ENCODE peak calls at places on chromosomes 13 and 19, in five cellular contexts. U is right atrium auricular region, Y is PC-9, M is cardiac muscle cell, F is colonic mucosa. D is an unnamed sample.
A peak's percentile ranks its signal among the peaks of the same experiment; 100 is the strongest.

GRCh38 chr19:2542341-2543069 is 66.6 kb downstream of the GADD45B start:
- DNase-seq in U (no peak), Y (no peak), M (peak; percentile 27), F (no peak), D (peak; percentile 49)

GRCh38 chr13:67374391-67374790 is 144.3 kb upstream of the PCDH9 start:
- DNase-seq in U (no peak), Y (no peak), M (no peak), F (no peak), D (no peak)

GRCh38 chr13:76019421-76020044 is 383.4 kb downstream of the LMO7 start:
- DNase-seq in U (no peak), Y (no peak), M (peak; percentile 15), F (peak; percentile 23), D (no peak)

GRCh38 chr19:461664-462551 is 1.1 kb upstream of the SHC2 start:
- DNase-seq in U (no peak), Y (no peak), M (peak; percentile 39), F (peak; percentile 72), D (peak; percentile 95)

GRCh38 chr19:2055871-2056809 is 5.1 kb upstream of the MKNK2 start:
- DNase-seq in U (peak; percentile 77), Y (no peak), M (no peak), F (peak; percentile 73), D (peak; percentile 24)

GRCh38 chr19:17450264-17451075 is 2.0 kb upstream of the TMEM221 start:
- DNase-seq in U (no peak), Y (peak; percentile 94), M (no peak), F (no peak), D (no peak)

GRCh38 chr19:2797280-2797679 is 12.0 kb downstream of the THOP1 start:
- DNase-seq in U (peak; percentile 64), Y (no peak), M (no peak), F (no peak), D (no peak)

GRCh38 chr19:49588370-49589122 is 2.4 kb upstream of the PRR12 start:
- DNase-seq in U (no peak), Y (peak; percentile 25), M (no peak), F (peak; percentile 22), D (no peak)

GRCh38 chr13:26213982-26214381 is 8.1 kb downstream of the RNF6 start:
- DNase-seq in U (no peak), Y (no peak), M (no peak), F (no peak), D (no peak)

GRCh38 chr13:81473366-81473899 is 1132.5 kb upstream of the SPRY2 start:
- DNase-seq in U (no peak), Y (no peak), M (no peak), F (no peak), D (no peak)

GRCh38 chr13:43127827-43128226 is 104.4 kb downstream of the DNAJC15 start:
- DNase-seq in U (no peak), Y (no peak), M (no peak), F (no peak), D (no peak)

GRCh38 chr13:113273856-113274590 is 23.0 kb upstream of the LAMP1 start:
- DNase-seq in U (no peak), Y (no peak), M (no peak), F (no peak), D (no peak)

GRCh38 chr13:73970413-73971055 is 163.7 kb downstream of the KLF12 start:
- DNase-seq in U (no peak), Y (no peak), M (no peak), F (no peak), D (no peak)

GRCh38 chr13:114064516-114065140 is 67.8 kb downstream of the RASA3 start:
- DNase-seq in U (no peak), Y (no peak), M (no peak), F (no peak), D (no peak)

GRCh38 chr19:40612831-40613668 is 11.9 kb downstream of the LTBP4 start:
- DNase-seq in U (no peak), Y (peak; percentile 56), M (peak; percentile 64), F (peak; percentile 81), D (peak; percentile 40)

GRCh38 chr13:114047358-114047881 is 73.5 kb upstream of the C13orf46 start:
- DNase-seq in U (no peak), Y (no peak), M (no peak), F (no peak), D (no peak)

GRCh38 chr19:39502640-39503417 is 4.1 kb downstream of the DLL3 start:
- DNase-seq in U (no peak), Y (no peak), M (peak; percentile 82), F (peak; percentile 59), D (peak; percentile 41)

GRCh38 chr19:29410974-29411615 is 114.7 kb upstream of the VSTM2B start:
- DNase-seq in U (peak; percentile 61), Y (no peak), M (no peak), F (no peak), D (no peak)

GRCh38 chr13:25865391-25865790 is 186.4 kb downstream of the SHISA2 start:
- DNase-seq in U (no peak), Y (no peak), M (no peak), F (no peak), D (no peak)

GRCh38 chr19:44076325-44076724 is 4.4 kb downstream of the ZNF284 start:
- DNase-seq in U (no peak), Y (no peak), M (no peak), F (no peak), D (no peak)

GRCh38 chr13:110643768-110644421 is 28.6 kb downstream of the NAXD start:
- DNase-seq in U (no peak), Y (no peak), M (no peak), F (no peak), D (no peak)

GRCh38 chr13:97781891-97782305 is 171.6 kb upstream of the IPO5 start:
- DNase-seq in U (peak; percentile 66), Y (no peak), M (no peak), F (no peak), D (no peak)

GRCh38 chr13:57632276-57633140 is 964 bp downstream of the PCDH17 start:
- DNase-seq in U (no peak), Y (no peak), M (peak; percentile 53), F (no peak), D (peak; percentile 27)

GRCh38 chr13:56187331-56187730 is 953.4 kb upstream of the PRR20A start:
- DNase-seq in U (no peak), Y (no peak), M (no peak), F (no peak), D (no peak)

GRCh38 chr19:20278342-20278741 is 111.3 kb downstream of the ZNF486 start:
- DNase-seq in U (no peak), Y (peak; percentile 47), M (no peak), F (no peak), D (peak; percentile 73)

GRCh38 chr13:92626274-92626673 is 600.3 kb upstream of the GPC6 start:
- DNase-seq in U (no peak), Y (no peak), M (no peak), F (no peak), D (no peak)

GRCh38 chr13:98576963-98577822 is at the start of gene STK24:
- DNase-seq in U (no peak), Y (peak; percentile 45), M (peak; percentile 90), F (peak; percentile 72), D (peak; percentile 80)

GRCh38 chr19:35767288-35768081 is 7.9 kb upstream of the ARHGAP33 start:
- DNase-seq in U (no peak), Y (no peak), M (peak; percentile 82), F (no peak), D (peak; percentile 75)

GRCh38 chr19:49421039-49421877 is 2.0 kb downstream of the PTH2 start:
- DNase-seq in U (peak; percentile 70), Y (no peak), M (peak; percentile 87), F (peak; percentile 56), D (peak; percentile 61)

GRCh38 chr13:45119469-45119989 is 781 bp upstream of the GTF2F2 start:
- DNase-seq in U (no peak), Y (no peak), M (no peak), F (peak; percentile 42), D (no peak)

DNA sequence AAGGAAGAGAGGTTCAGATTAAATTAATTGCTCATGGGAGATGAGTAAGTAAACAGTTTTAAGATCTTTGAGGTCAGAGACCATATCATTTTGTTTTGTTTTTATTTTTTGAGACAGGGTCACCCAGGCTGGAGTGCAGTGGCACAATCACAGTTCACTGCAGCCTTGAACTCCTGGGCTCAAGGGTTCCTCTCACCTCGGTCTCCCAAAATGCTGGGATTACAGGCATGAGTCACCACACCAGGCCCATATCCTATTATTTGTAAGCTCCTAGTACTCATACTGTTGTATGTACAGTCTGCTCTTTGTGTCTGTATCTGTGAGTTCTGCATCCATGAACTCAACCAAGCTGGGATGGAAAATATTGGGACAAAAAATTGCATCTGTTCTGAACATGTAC is 6.0 kb upstream of the RASL11A start:
- DNase-seq in U (no peak), Y (no peak), M (no peak), F (no peak), D (no peak)
- H3K27ac ChIP-seq in U (peak overlapping the region; percentile 48), Y (no peak overlapping the region), M (no peak overlapping the region), F (no peak overlapping the region), D (no peak overlapping the region)

DNA sequence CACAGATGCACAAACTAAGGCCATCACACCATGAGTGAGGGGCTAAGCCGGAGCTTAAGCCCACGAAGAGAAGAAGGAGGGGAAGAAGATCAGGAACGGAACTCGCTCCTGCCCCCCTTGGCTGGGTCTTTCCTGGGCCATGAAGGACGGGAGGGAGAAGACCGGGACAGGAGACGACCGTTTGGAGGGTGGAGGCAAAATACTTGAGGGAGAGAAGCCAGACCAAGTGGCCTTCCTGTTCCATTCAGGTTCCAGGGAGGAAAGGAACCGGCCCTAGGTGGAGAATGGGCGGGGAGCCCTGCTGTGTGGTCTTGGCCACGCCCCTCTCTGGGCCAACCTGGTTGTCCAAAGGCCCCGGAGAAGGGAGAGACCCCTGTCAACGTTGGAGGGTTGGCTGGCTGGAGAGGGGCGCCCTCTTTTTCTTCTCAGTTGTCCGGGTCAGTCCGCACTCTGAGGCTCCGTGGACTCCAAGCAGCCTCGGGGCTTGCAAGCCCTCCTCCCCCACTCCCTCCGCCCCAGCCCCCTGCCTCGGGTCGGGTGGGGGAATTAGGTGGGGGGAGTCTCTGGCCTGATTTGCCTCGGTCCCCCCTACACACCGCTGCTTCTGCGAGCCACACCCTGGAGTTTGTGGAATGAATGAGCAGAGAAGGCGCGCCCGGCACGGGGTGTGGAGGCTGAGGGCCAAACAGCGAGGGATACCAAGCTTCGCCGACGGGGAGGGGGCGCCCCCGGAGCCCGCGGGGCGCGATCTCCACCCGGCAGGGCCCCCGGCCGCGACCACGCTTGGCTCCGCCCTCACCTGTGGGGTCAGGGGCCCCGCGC is 771 bp downstream of the FBN3 start:
- DNase-seq in U (no peak), Y (no peak), M (peak; percentile 67), F (no peak), D (no peak)
- H3K4me3 ChIP-seq in U (no peak overlapping the region), Y (peak overlapping the region; percentile 38), M (peak overlapping the region; percentile 55), F (no peak overlapping the region), D (no peak overlapping the region)

GRCh38 chr19:33522371-33522662 is 726 bp upstream of the PEPD start:
- DNase-seq in U (no peak), Y (no peak), M (no peak), F (no peak), D (no peak)
- H3K27ac ChIP-seq in U (no peak overlapping the region), Y (no peak overlapping the region), M (no peak overlapping the region), F (no peak overlapping the region), D (no peak overlapping the region)

DNA sequence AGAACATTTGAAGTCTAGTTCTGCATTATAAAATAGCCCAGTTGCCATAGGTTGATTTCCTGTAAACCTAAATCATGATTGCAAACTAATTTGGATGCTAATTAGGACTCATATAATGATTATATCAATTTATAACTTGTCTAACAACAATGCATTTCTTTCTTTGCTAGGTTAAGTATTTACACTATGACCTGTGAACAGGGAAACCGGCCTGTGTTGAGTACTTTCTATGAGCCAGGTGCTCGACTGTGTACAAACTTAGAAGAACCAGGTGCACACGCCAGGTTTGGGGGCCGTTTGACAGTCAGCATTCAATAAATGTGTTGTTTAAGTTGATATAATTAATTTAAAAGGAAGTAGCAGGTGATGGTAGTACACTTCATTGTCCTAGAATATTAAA is 203.1 kb downstream of the TM9SF2 start:
- DNase-seq in U (no peak), Y (no peak), M (no peak), F (no peak), D (no peak)
- H3K4me3 ChIP-seq in U (no peak overlapping the region), Y (no peak overlapping the region), M (no peak overlapping the region), F (no peak overlapping the region), D (no peak overlapping the region)

D was measured in body of pancreas.